ENCODE peak calls at places on chromosomes 12 and 14, in six cellular contexts. U, S, D, L, P and X are unnamed samples.

GRCh38 chr14:50804181-50804721 is 26.7 kb downstream of the NIN start:
- DNase-seq in U (no peak), S (no peak), D (no peak), L (no peak), P (peak; percentile 56), X (no peak)

GRCh38 chr14:98684486-98684885 is 587.5 kb downstream of the BCL11B start:
- DNase-seq in U (no peak), S (no peak), D (no peak), L (no peak), P (no peak), X (no peak)

GRCh38 chr12:122200541-122201175 is 2.9 kb upstream of the B3GNT4 start:
- DNase-seq in U (no peak), S (no peak), D (no peak), L (no peak), P (no peak), X (no peak)

GRCh38 chr14:66010695-66011094 is 475.5 kb upstream of the CCDC196 start:
- DNase-seq in U (no peak), S (no peak), D (no peak), L (no peak), P (no peak), X (no peak)

GRCh38 chr12:91974541-91974940 is 171.1 kb downstream of the BTG1 start:
- DNase-seq in U (no peak), S (no peak), D (no peak), L (no peak), P (peak; percentile 37), X (no peak)

GRCh38 chr14:53757732-53758131 is 198.9 kb downstream of the BMP4 start:
- DNase-seq in U (no peak), S (no peak), D (no peak), L (no peak), P (no peak), X (no peak)

GRCh38 chr12:77089701-77090220 is 24.4 kb upstream of the E2F7 start:
- DNase-seq in U (no peak), S (no peak), D (no peak), L (no peak), P (no peak), X (no peak)

GRCh38 chr12:131097247-131098177 is 143.8 kb downstream of the ADGRD1 start:
- DNase-seq in U (peak; percentile 47), S (no peak), D (no peak), L (no peak), P (no peak), X (no peak)